ENCODE peak calls at places on chromosomes 7 and 10, in seven cellular contexts. L, A, P, N, W, V and Z are unnamed samples.

GRCh38 chr7:93228302-93228701 is 2.0 kb upstream of the HEPACAM2 start:
- DNase-seq in L (peak; percentile 41), A (peak; percentile 85), P (peak; percentile 81), N (peak; percentile 50), W (peak; percentile 80), V (peak; percentile 82), Z (peak; percentile 76)

GRCh38 chr10:89032141-89032814 is 41.7 kb downstream of the FAS start:
- DNase-seq in L (no peak), A (no peak), P (peak; percentile 77), N (peak; percentile 33), W (peak; percentile 55), V (no peak), Z (peak; percentile 39)

GRCh38 chr10:75079436-75080083 is 31.9 kb upstream of the SAMD8 start:
- DNase-seq in L (no peak), A (no peak), P (no peak), N (no peak), W (no peak), V (no peak), Z (no peak)

GRCh38 chr10:60606343-60607080 is 171.8 kb upstream of the CDK1 start:
- DNase-seq in L (no peak), A (peak; percentile 16), P (no peak), N (no peak), W (no peak), V (no peak), Z (no peak)

GRCh38 chr10:100970076-100970913 is 991 bp downstream of the SEMA4G start:
- DNase-seq in L (peak; percentile 70), A (peak; percentile 72), P (no peak), N (peak; percentile 26), W (peak; percentile 52), V (no peak), Z (no peak)

GRCh38 chr7:34846976-34847375 is 189.0 kb downstream of the NPSR1 start:
- DNase-seq in L (no peak), A (no peak), P (no peak), N (no peak), W (no peak), V (no peak), Z (no peak)

GRCh38 chr7:42285383-42285824 is 48.4 kb upstream of the GLI3 start:
- DNase-seq in L (no peak), A (no peak), P (peak; percentile 66), N (no peak), W (no peak), V (no peak), Z (no peak)

GRCh38 chr10:127907411-127908105 is 655 bp downstream of the PTPRE start:
- DNase-seq in L (peak; percentile 67), A (peak; percentile 37), P (peak; percentile 35), N (no peak), W (peak; percentile 39), V (no peak), Z (no peak)

GRCh38 chr10:67668448-67668847 is 27.5 kb downstream of the CTNNA3 start:
- DNase-seq in L (no peak), A (no peak), P (peak; percentile 35), N (no peak), W (no peak), V (no peak), Z (no peak)

GRCh38 chr7:39271386-39271785 is 293.7 kb downstream of the POU6F2 start:
- DNase-seq in L (peak; percentile 20), A (peak; percentile 27), P (peak; percentile 47), N (no peak), W (peak; percentile 15), V (no peak), Z (no peak)

GRCh38 chr10:49183596-49184542 is 4.3 kb downstream of the TMEM273 start:
- DNase-seq in L (no peak), A (no peak), P (no peak), N (no peak), W (no peak), V (no peak), Z (no peak)

GRCh38 chr10:132507467-132507955 is 30.1 kb upstream of the INPP5A start:
- DNase-seq in L (peak; percentile 4), A (no peak), P (no peak), N (no peak), W (no peak), V (no peak), Z (no peak)

GRCh38 chr10:35579726-35580420 is 25.3 kb upstream of the GJD4 start:
- DNase-seq in L (no peak), A (no peak), P (no peak), N (no peak), W (no peak), V (no peak), Z (no peak)

GRCh38 chr10:18713077-18713476 is 53.8 kb downstream of the ARL5B start:
- DNase-seq in L (no peak), A (peak; percentile 70), P (peak; percentile 89), N (no peak), W (no peak), V (no peak), Z (no peak)

GRCh38 chr7:124489082-124489819 is 276.3 kb downstream of the GPR37 start:
- DNase-seq in L (no peak), A (no peak), P (no peak), N (no peak), W (no peak), V (no peak), Z (no peak)

GRCh38 chr7:18890134-18890533 is 227.3 kb downstream of the TWIST1 start:
- DNase-seq in L (peak; percentile 52), A (no peak), P (peak; percentile 95), N (no peak), W (no peak), V (no peak), Z (no peak)

GRCh38 chr7:767941-768729 is 41.1 kb upstream of the PRKAR1B start:
- DNase-seq in L (peak; percentile 98), A (no peak), P (no peak), N (no peak), W (no peak), V (no peak), Z (no peak)

GRCh38 chr7:21704362-21704761 is 161.5 kb downstream of the DNAH11 start:
- DNase-seq in L (no peak), A (no peak), P (no peak), N (no peak), W (peak; percentile 16), V (no peak), Z (no peak)

GRCh38 chr10:76437011-76437410 is 1005.6 kb downstream of the LRMDA start:
- DNase-seq in L (no peak), A (no peak), P (no peak), N (no peak), W (no peak), V (no peak), Z (no peak)

GRCh38 chr7:56007167-56007652 is 42.8 kb downstream of the NIPSNAP2 start:
- DNase-seq in L (no peak), A (peak; percentile 78), P (no peak), N (no peak), W (no peak), V (no peak), Z (no peak)

GRCh38 chr7:36661135-36661840 is 63.0 kb downstream of the AOAH start:
- DNase-seq in L (no peak), A (peak; percentile 62), P (peak; percentile 55), N (peak; percentile 84), W (peak; percentile 37), V (no peak), Z (no peak)
- TF ChIP-seq EZH2phosphoT487 in L (no peak), A (no peak), P (no peak), N (no peak), W (no peak), V (no peak), Z (no peak)

GRCh38 chr10:61621538-61622150 is 41.1 kb upstream of the CABCOCO1 start:
- DNase-seq in L (no peak), A (no peak), P (peak; percentile 89), N (no peak), W (no peak), V (no peak), Z (no peak)

GRCh38 chr10:61620511-61620910 is 42.2 kb upstream of the CABCOCO1 start:
- DNase-seq in L (no peak), A (no peak), P (no peak), N (no peak), W (no peak), V (no peak), Z (no peak)

GRCh38 chr10:61627266-61627665 is 35.5 kb upstream of the CABCOCO1 start:
- DNase-seq in L (no peak), A (no peak), P (no peak), N (no peak), W (no peak), V (no peak), Z (no peak)

GRCh38 chr10:61626209-61626608 is 36.5 kb upstream of the CABCOCO1 start:
- DNase-seq in L (no peak), A (no peak), P (no peak), N (no peak), W (no peak), V (no peak), Z (no peak)

DNA sequence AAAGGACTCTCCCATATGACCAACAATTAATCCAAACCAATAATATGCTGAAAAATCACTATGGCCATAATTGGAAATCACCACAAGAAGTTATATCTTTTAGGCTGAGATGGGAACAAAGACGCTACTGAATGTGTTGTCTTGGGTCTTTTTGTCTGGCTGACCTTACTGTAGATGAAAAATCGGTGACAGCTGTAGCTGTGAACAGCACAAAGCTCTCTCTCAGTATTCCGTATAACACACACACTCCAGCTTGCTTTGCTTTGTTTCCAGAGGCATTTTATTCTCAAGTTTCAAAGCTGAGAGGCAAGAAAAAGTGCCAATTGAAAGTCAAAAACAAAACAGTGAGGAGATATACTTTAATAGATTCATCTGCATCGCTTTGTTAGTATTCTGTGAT is 39.6 kb upstream of the CABCOCO1 start:
- DNase-seq in L (no peak), A (no peak), P (no peak), N (no peak), W (no peak), V (no peak), Z (no peak)
- H3K27ac ChIP-seq in L (no peak overlapping the region), A (peak overlapping the region; percentile 32), P (no peak overlapping the region), N (no peak overlapping the region), W (no peak overlapping the region), V (no peak overlapping the region), Z (no peak overlapping the region)

DNA sequence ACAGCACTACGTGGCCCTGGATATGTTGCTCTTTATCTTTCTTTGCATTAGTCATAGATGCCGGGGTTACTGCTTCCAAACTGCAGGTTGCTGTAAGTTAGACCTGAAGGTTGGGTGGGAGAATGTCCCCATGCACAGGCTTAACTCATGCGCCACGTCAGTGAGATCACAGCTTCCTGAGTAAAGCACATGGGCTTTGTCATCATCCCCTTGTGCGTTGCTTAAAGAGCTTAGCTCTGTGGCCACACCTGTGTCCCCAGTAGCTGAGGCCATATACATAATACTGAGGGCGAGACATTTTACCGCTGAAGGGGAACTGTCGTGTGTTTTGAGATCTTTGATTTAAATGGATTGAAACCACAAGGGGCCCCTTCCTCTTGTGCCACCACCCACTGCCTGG is 45.8 kb upstream of the BTBD16 start:
- DNase-seq in L (no peak), A (no peak), P (no peak), N (no peak), W (no peak), V (no peak), Z (no peak)
- TF ChIP-seq EZH2phosphoT487 in L (no peak), A (no peak), P (no peak), N (no peak), W (no peak), V (no peak), Z (no peak)

DNA sequence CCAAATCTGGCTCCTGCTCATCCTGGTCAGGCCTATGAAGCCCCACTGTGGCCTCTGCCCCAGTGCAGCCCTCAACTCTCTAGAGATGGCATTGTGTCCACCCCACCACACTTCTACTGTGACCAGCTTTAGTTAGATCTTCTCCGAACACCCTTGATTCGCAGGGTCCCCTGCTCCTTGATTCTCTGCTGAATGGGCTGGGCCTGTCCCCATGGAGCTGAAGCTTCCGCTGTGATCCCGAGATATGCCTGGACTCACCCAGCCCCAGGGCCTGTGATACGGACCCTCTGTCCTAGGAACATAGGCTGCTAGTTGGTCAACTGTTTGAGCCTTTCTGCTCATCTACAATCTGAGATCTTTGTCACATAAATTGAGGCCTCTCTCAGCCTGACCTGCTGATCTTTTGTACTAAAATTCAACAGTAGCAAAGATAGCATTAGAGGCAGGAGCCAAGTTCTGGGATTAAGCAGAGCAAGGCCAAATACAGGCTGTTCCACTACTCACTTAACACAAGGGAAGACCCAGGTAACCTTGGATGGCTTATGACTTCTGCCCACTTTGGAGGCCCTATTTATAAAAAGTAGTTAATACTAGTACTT is 6.5 kb upstream of the PPIF start:
- DNase-seq in L (no peak), A (no peak), P (no peak), N (no peak), W (no peak), V (no peak), Z (no peak)
- H3K27ac ChIP-seq in L (no peak overlapping the region), A (no peak overlapping the region), P (no peak overlapping the region), N (no peak overlapping the region), W (no peak overlapping the region), V (no peak overlapping the region), Z (no peak overlapping the region)